ENCODE peak calls at places on chromosomes 1 and 21, in five cellular contexts. One of them, this sample, is unnamed.

GRCh38 chr1:45134468-45134873 is 71.9 kb downstream of the ZSWIM5 start:
- DNase-seq in GM23248: no peak
- DNase-seq in GM23338: no peak
- DNase-seq in HCT116: no peak
- DNase-seq in SK-N-SH: no peak
- DNase-seq in this sample: no peak

GRCh38 chr1:173039621-173040020 is 11.1 kb downstream of the TNFSF18 start:
- DNase-seq in GM23248: no peak
- DNase-seq in GM23338: no peak
- DNase-seq in HCT116: no peak
- DNase-seq in SK-N-SH: no peak
- DNase-seq in this sample: no peak

GRCh38 chr1:234466945-234467344 is 12.0 kb downstream of the TARBP1 start:
- DNase-seq in GM23248: no peak
- DNase-seq in GM23338: no peak
- DNase-seq in HCT116: no peak
- DNase-seq in SK-N-SH: no peak
- DNase-seq in this sample: no peak

GRCh38 chr1:153344718-153345025 is 4.0 kb downstream of the PGLYRP4 start:
- DNase-seq in GM23248: no peak
- DNase-seq in GM23338: no peak
- DNase-seq in HCT116: no peak
- DNase-seq in SK-N-SH: no peak
- DNase-seq in this sample: no peak

GRCh38 chr1:236009857-236010256 is 55.0 kb downstream of the NID1 start:
- DNase-seq in GM23248: peak; percentile 85
- DNase-seq in GM23338: no peak
- DNase-seq in HCT116: no peak
- DNase-seq in SK-N-SH: no peak
- DNase-seq in this sample: no peak

GRCh38 chr1:183945432-183946308 is 91.9 kb downstream of the COLGALT2 start:
- DNase-seq in GM23248: no peak
- DNase-seq in GM23338: peak; percentile 92
- DNase-seq in HCT116: no peak
- DNase-seq in SK-N-SH: no peak
- DNase-seq in this sample: no peak

GRCh38 chr1:200224315-200224714 is 185.5 kb downstream of the ZNF281 start:
- DNase-seq in GM23248: peak; percentile 93
- DNase-seq in GM23338: no peak
- DNase-seq in HCT116: no peak
- DNase-seq in SK-N-SH: no peak
- DNase-seq in this sample: no peak

GRCh38 chr1:111441573-111442192 is 7.4 kb downstream of the WDR77 start:
- DNase-seq in GM23248: peak; percentile 22
- DNase-seq in GM23338: peak; percentile 82
- DNase-seq in HCT116: no peak
- DNase-seq in SK-N-SH: peak; percentile 33
- DNase-seq in this sample: peak; percentile 79

GRCh38 chr1:245168921-245169320 is 14.1 kb downstream of the KIF26B start:
- DNase-seq in GM23248: no peak
- DNase-seq in GM23338: no peak
- DNase-seq in HCT116: no peak
- DNase-seq in SK-N-SH: no peak
- DNase-seq in this sample: no peak

GRCh38 chr1:242847390-242847993 is 323.0 kb upstream of the PLD5 start:
- DNase-seq in GM23248: peak; percentile 17
- DNase-seq in GM23338: peak; percentile 63
- DNase-seq in HCT116: no peak
- DNase-seq in SK-N-SH: no peak
- DNase-seq in this sample: peak; percentile 19

GRCh38 chr1:212583082-212583615 is 25.4 kb upstream of the ATF3 start:
- DNase-seq in GM23248: no peak
- DNase-seq in GM23338: no peak
- DNase-seq in HCT116: no peak
- DNase-seq in SK-N-SH: no peak
- DNase-seq in this sample: no peak

GRCh38 chr1:11923069-11923826 is 3.0 kb downstream of the KIAA2013 start:
- DNase-seq in GM23248: no peak
- DNase-seq in GM23338: no peak
- DNase-seq in HCT116: no peak
- DNase-seq in SK-N-SH: no peak
- DNase-seq in this sample: no peak

GRCh38 chr1:66266350-66266749 is 267.6 kb upstream of the SGIP1 start:
- DNase-seq in GM23248: peak; percentile 40
- DNase-seq in GM23338: no peak
- DNase-seq in HCT116: peak; percentile 66
- DNase-seq in SK-N-SH: no peak
- DNase-seq in this sample: no peak

GRCh38 chr1:107464827-107465226 is 324.0 kb downstream of the NTNG1 start:
- DNase-seq in GM23248: peak; percentile 4
- DNase-seq in GM23338: peak; percentile 66
- DNase-seq in HCT116: no peak
- DNase-seq in SK-N-SH: no peak
- DNase-seq in this sample: no peak

GRCh38 chr1:98305362-98305761 is 356.2 kb upstream of the SNX7 start:
- DNase-seq in GM23248: no peak
- DNase-seq in GM23338: no peak
- DNase-seq in HCT116: no peak
- DNase-seq in SK-N-SH: no peak
- DNase-seq in this sample: no peak

GRCh38 chr1:201229771-201230635 is 39.4 kb downstream of the IGFN1 start:
- DNase-seq in GM23248: peak; percentile 92
- DNase-seq in GM23338: no peak
- DNase-seq in HCT116: peak; percentile 15
- DNase-seq in SK-N-SH: no peak
- DNase-seq in this sample: no peak

GRCh38 chr21:15121655-15122120 is 56.9 kb upstream of the NRIP1 start:
- DNase-seq in GM23248: peak; percentile 9
- DNase-seq in GM23338: peak; percentile 29
- DNase-seq in HCT116: no peak
- DNase-seq in SK-N-SH: no peak
- DNase-seq in this sample: no peak

GRCh38 chr1:25554426-25554780 is 11.0 kb downstream of the LDLRAP1 start:
- DNase-seq in GM23248: no peak
- DNase-seq in GM23338: no peak
- DNase-seq in HCT116: no peak
- DNase-seq in SK-N-SH: no peak
- DNase-seq in this sample: no peak

GRCh38 chr1:151980287-151981177 is 13.1 kb downstream of the S100A10 start:
- DNase-seq in GM23248: peak; percentile 92
- DNase-seq in GM23338: no peak
- DNase-seq in HCT116: no peak
- DNase-seq in SK-N-SH: no peak
- DNase-seq in this sample: no peak

GRCh38 chr21:42537106-42537742 is 23.6 kb downstream of the SLC37A1 start:
- DNase-seq in GM23248: peak; percentile 6
- DNase-seq in GM23338: no peak
- DNase-seq in HCT116: no peak
- DNase-seq in SK-N-SH: no peak
- DNase-seq in this sample: peak; percentile 79

GRCh38 chr1:201140941-201141260 is 13.4 kb downstream of the TMEM9 start:
- DNase-seq in GM23248: no peak
- DNase-seq in GM23338: no peak
- DNase-seq in HCT116: no peak
- DNase-seq in SK-N-SH: no peak
- DNase-seq in this sample: no peak

GRCh38 chr1:11787251-11787803 is 18.4 kb downstream of the MTHFR start:
- DNase-seq in GM23248: peak; percentile 68
- DNase-seq in GM23338: peak; percentile 79
- DNase-seq in HCT116: no peak
- DNase-seq in SK-N-SH: no peak
- DNase-seq in this sample: no peak

DNA sequence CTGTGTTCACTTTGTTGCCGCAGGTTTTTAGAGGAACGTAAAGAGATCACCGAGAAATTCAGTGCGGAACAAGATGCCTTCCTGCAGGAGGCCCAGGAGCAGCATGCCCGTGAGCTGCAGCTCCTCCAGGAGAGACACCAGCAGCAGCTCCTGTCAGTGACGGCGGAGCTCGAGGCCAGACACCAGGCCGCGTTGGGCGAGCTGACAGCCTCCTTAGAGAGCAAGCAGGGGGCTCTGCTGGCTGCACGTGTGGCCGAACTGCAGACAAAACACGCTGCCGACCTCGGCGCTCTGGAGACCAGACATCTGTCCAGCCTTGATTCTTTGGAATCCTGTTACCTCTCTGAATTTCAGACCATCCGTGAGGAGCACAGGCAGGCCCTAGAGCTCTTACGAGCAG is 42.6 kb downstream of the PCNT start:
- DNase-seq in GM23248: no peak
- DNase-seq in GM23338: no peak
- DNase-seq in HCT116: no peak
- DNase-seq in SK-N-SH: no peak
- DNase-seq in this sample: no peak
- H3K36me3 ChIP-seq in GM23248: peaks cover 18% of the 10 kb centered on the region
- H3K36me3 ChIP-seq in GM23338: peaks cover 7% of the 10 kb centered on the region
- H3K36me3 ChIP-seq in HCT116: peaks cover 2% of the 10 kb centered on the region
- H3K36me3 ChIP-seq in SK-N-SH: peaks cover 35% of the 10 kb centered on the region
- H3K36me3 ChIP-seq in this sample: peaks cover 93% of the 10 kb centered on the region

GRCh38 chr1:185091480-185091879 is 46.1 kb downstream of the RNF2 start:
- DNase-seq in GM23248: no peak
- DNase-seq in GM23338: no peak
- DNase-seq in HCT116: no peak
- DNase-seq in SK-N-SH: no peak
- DNase-seq in this sample: no peak

GRCh38 chr1:185096531-185096930 is 51.2 kb downstream of the RNF2 start:
- DNase-seq in GM23248: peak; percentile 19
- DNase-seq in GM23338: no peak
- DNase-seq in HCT116: no peak
- DNase-seq in SK-N-SH: no peak
- DNase-seq in this sample: no peak
- TF ChIP-seq EZH2phosphoT487 in GM23248: no peak
- TF ChIP-seq EZH2phosphoT487 in GM23338: no peak
- TF ChIP-seq EZH2phosphoT487 in HCT116: no peak
- TF ChIP-seq EZH2phosphoT487 in SK-N-SH: no peak
- TF ChIP-seq EZH2phosphoT487 in this sample: no peak

GRCh38 chr1:248857201-248857600 is 1.7 kb downstream of the ZNF692 start:
- DNase-seq in GM23248: no peak
- DNase-seq in GM23338: no peak
- DNase-seq in HCT116: no peak
- DNase-seq in SK-N-SH: no peak
- DNase-seq in this sample: no peak
- H3K4me3 ChIP-seq in GM23248: no peak overlapping the region
- H3K4me3 ChIP-seq in GM23338: peak overlapping the region; percentile 89
- H3K4me3 ChIP-seq in HCT116: peak overlapping the region; percentile 66
- H3K4me3 ChIP-seq in SK-N-SH: peak overlapping the region; percentile 66
- H3K4me3 ChIP-seq in this sample: peak overlapping the region; percentile 79

GRCh38 chr1:199073166-199073565 is 434.3 kb downstream of the PTPRC start:
- DNase-seq in GM23248: no peak
- DNase-seq in GM23338: no peak
- DNase-seq in HCT116: no peak
- DNase-seq in SK-N-SH: no peak
- DNase-seq in this sample: no peak

GRCh38 chr1:199081739-199082138 is 442.9 kb downstream of the PTPRC start:
- DNase-seq in GM23248: no peak
- DNase-seq in GM23338: no peak
- DNase-seq in HCT116: no peak
- DNase-seq in SK-N-SH: no peak
- DNase-seq in this sample: no peak

GRCh38 chr1:199079994-199080393 is 441.2 kb downstream of the PTPRC start:
- DNase-seq in GM23248: no peak
- DNase-seq in GM23338: no peak
- DNase-seq in HCT116: no peak
- DNase-seq in SK-N-SH: no peak
- DNase-seq in this sample: no peak

GRCh38 chr1:199071080-199071479 is 432.2 kb downstream of the PTPRC start:
- DNase-seq in GM23248: no peak
- DNase-seq in GM23338: no peak
- DNase-seq in HCT116: no peak
- DNase-seq in SK-N-SH: no peak
- DNase-seq in this sample: no peak

GRCh38 chr1:199075792-199076191 is 437.0 kb downstream of the PTPRC start:
- DNase-seq in GM23248: no peak
- DNase-seq in GM23338: no peak
- DNase-seq in HCT116: no peak
- DNase-seq in SK-N-SH: no peak
- DNase-seq in this sample: no peak
- H3K36me3 ChIP-seq in GM23248: no peaks in the 10 kb centered on the region
- H3K36me3 ChIP-seq in GM23338: no peaks in the 10 kb centered on the region
- H3K36me3 ChIP-seq in HCT116: no peaks in the 10 kb centered on the region
- H3K36me3 ChIP-seq in SK-N-SH: no peaks in the 10 kb centered on the region
- H3K36me3 ChIP-seq in this sample: no peaks in the 10 kb centered on the region

DNA sequence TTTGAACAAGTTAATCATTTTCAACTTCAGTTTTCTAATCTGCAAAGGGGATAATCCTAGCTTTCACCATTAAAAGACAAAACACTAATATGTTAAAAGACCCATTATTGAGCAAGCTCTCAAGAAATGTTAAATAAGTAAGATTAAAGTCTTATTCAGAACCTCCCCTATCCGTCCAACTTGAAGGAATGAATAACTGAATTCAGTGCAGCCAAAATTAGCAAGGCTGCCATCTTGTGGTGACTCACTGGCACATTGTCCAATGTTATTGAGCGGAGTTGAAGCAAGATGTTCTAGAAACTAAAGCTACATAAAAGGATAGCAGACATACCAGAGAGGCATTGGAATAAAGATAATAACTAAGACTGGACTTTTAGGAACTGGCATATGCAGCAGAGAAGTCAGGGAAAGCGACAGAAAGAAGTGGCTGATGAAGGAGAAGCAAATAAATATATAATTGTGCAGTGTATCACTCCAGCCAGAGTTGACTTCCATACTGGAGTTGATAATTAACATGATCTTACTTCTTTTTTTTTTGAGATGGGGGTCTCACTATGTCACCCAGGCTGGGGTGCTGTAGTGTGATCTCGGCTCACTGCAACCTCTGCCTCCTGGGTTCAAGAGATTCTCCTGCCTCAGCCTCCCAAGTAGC is 8.2 kb upstream of the CAP1 start:
- DNase-seq in GM23248: peak; percentile 81
- DNase-seq in GM23338: peak; percentile 70
- DNase-seq in HCT116: peak; percentile 35
- DNase-seq in SK-N-SH: peak; percentile 54
- DNase-seq in this sample: peak; percentile 72
- TF ChIP-seq EZH2phosphoT487 in GM23248: no peak
- TF ChIP-seq EZH2phosphoT487 in GM23338: no peak
- TF ChIP-seq EZH2phosphoT487 in HCT116: no peak
- TF ChIP-seq EZH2phosphoT487 in SK-N-SH: no peak
- TF ChIP-seq EZH2phosphoT487 in this sample: no peak

GRCh38 chr1:41918450-41919043 is at the start of gene HIVEP3:
- DNase-seq in GM23248: peak; percentile 70
- DNase-seq in GM23338: peak; percentile 67
- DNase-seq in HCT116: no peak
- DNase-seq in SK-N-SH: peak; percentile 76
- DNase-seq in this sample: no peak

GRCh38 chr1:41920658-41921057 is 1.9 kb upstream of the HIVEP3 start:
- DNase-seq in GM23248: peak; percentile 69
- DNase-seq in GM23338: no peak
- DNase-seq in HCT116: no peak
- DNase-seq in SK-N-SH: no peak
- DNase-seq in this sample: no peak

GRCh38 chr1:41919131-41919530 is 409 bp upstream of the HIVEP3 start:
- DNase-seq in GM23248: no peak
- DNase-seq in GM23338: no peak
- DNase-seq in HCT116: no peak
- DNase-seq in SK-N-SH: no peak
- DNase-seq in this sample: no peak

GRCh38 chr1:41917835-41918449 is 780 bp downstream of the HIVEP3 start:
- DNase-seq in GM23248: peak; percentile 75
- DNase-seq in GM23338: peak; percentile 81
- DNase-seq in HCT116: no peak
- DNase-seq in SK-N-SH: peak; percentile 73
- DNase-seq in this sample: no peak

GRCh38 chr1:41919764-41920397 is 1.2 kb upstream of the HIVEP3 start:
- DNase-seq in GM23248: peak; percentile 47
- DNase-seq in GM23338: peak; percentile 69
- DNase-seq in HCT116: no peak
- DNase-seq in SK-N-SH: peak; percentile 85
- DNase-seq in this sample: no peak
- H3K4me3 ChIP-seq in GM23248: peak overlapping the region; percentile 57
- H3K4me3 ChIP-seq in GM23338: peak overlapping the region; percentile 70
- H3K4me3 ChIP-seq in HCT116: peak overlapping the region; percentile 27
- H3K4me3 ChIP-seq in SK-N-SH: peak overlapping the region; percentile 75
- H3K4me3 ChIP-seq in this sample: no peak overlapping the region

This sample was measured in OCI-LY7.